ENCODE peak calls at places on chromosomes 2 and 18, in five cellular contexts. A, T, E, P and O are unnamed samples.

GRCh38 chr2:42360493-42360889 is 526 bp downstream of the COX7A2L start:
- DNase-seq in P (no peak), T (no peak), A (no peak), E (no peak), O (no peak)

GRCh38 chr2:171509945-171510731 is 12.1 kb upstream of the CYBRD1 start:
- DNase-seq in P (no peak), E (no peak), T (no peak), A (no peak), O (no peak)

GRCh38 chr2:180513389-180513788 is 467.0 kb upstream of the UBE2E3 start:
- DNase-seq in P (no peak), A (no peak), E (no peak), T (no peak), O (no peak)

GRCh38 chr18:37435150-37435872 is 130.3 kb downstream of the CELF4 start:
- DNase-seq in T (no peak), A (no peak), P (no peak), E (no peak), O (no peak)

GRCh38 chr18:70332694-70333093 is 43.8 kb downstream of the SOCS6 start:
- DNase-seq in P (no peak), E (no peak), A (no peak), T (no peak), O (no peak)

GRCh38 chr2:134232868-134233732 is 20.8 kb upstream of the MGAT5 start:
- DNase-seq in T (no peak), P (no peak), E (no peak), A (no peak), O (no peak)

GRCh38 chr2:198017068-198017467 is 212.7 kb downstream of the PLCL1 start:
- DNase-seq in P (no peak), T (no peak), A (no peak), E (no peak), O (no peak)

GRCh38 chr2:15279181-15279876 is 281.8 kb downstream of the NBAS start:
- DNase-seq in A (no peak), E (no peak), P (no peak), T (no peak), O (no peak)

GRCh38 chr2:55887906-55888625 is 35.5 kb downstream of the EFEMP1 start:
- DNase-seq in E (no peak), T (no peak), A (no peak), P (peak; percentile 63), O (no peak)

GRCh38 chr2:208847651-208848050 is 441.1 kb downstream of the PTH2R start:
- DNase-seq in A (no peak), E (no peak), T (no peak), P (no peak), O (no peak)

GRCh38 chr2:203869610-203870042 is 2.1 kb downstream of the CTLA4 start:
- DNase-seq in T (no peak), E (no peak), P (no peak), A (no peak), O (no peak)

GRCh38 chr18:74399225-74399887 is 57.8 kb downstream of the DIPK1C start:
- DNase-seq in A (no peak), P (no peak), E (no peak), T (no peak), O (no peak)

GRCh38 chr2:157746234-157746950 is 117.7 kb upstream of the ACVR1C start:
- DNase-seq in E (no peak), T (no peak), P (no peak), A (no peak), O (no peak)

GRCh38 chr2:98180456-98180855 is 93.5 kb downstream of the VWA3B start:
- DNase-seq in E (no peak), A (no peak), P (no peak), T (no peak), O (no peak)

GRCh38 chr2:188381614-188382013 is 89.9 kb downstream of the GULP1 start:
- DNase-seq in P (no peak), T (no peak), E (no peak), A (no peak), O (no peak)

GRCh38 chr2:152415231-152415642 is 80.3 kb downstream of the FMNL2 start:
- DNase-seq in P (no peak), E (no peak), T (no peak), A (no peak), O (no peak)

GRCh38 chr18:8834837-8835236 is 129.5 kb downstream of the MTCL1 start:
- DNase-seq in T (no peak), P (peak; percentile 49), A (no peak), E (no peak), O (no peak)

GRCh38 chr18:48137354-48138208 is 207.1 kb upstream of the SMAD2 start:
- DNase-seq in T (no peak), E (no peak), P (no peak), A (peak; percentile 41), O (no peak)

GRCh38 chr2:79630060-79630459 is 117.2 kb downstream of the CTNNA2 start:
- DNase-seq in E (no peak), A (no peak), P (peak; percentile 3), T (no peak), O (no peak)

GRCh38 chr18:59144483-59144882 is 4.8 kb downstream of the SEC11C start:
- DNase-seq in P (no peak), T (no peak), A (no peak), E (no peak), O (no peak)

GRCh38 chr2:30266051-30266621 is 34.8 kb downstream of the LBH start:
- DNase-seq in E (no peak), T (no peak), P (no peak), A (peak; percentile 90), O (no peak)

GRCh38 chr18:46324087-46324486 is 219.9 kb downstream of the HAUS1 start:
- DNase-seq in T (no peak), E (no peak), A (no peak), P (no peak), O (no peak)

GRCh38 chr2:17539993-17540812 is at the start of gene VSNL1:
- DNase-seq in A (peak; percentile 67), T (peak; percentile 80), P (peak; percentile 99), E (peak; percentile 97), O (peak; percentile 84)

GRCh38 chr2:112799291-112799975 is 15.1 kb upstream of the IL1A start:
- DNase-seq in T (no peak), P (no peak), A (no peak), E (no peak), O (no peak)

GRCh38 chr18:13612111-13612997 is 114.0 kb downstream of the FAM210A start:
- DNase-seq in T (no peak), P (no peak), E (no peak), A (peak; percentile 88), O (peak; percentile 57)

GRCh38 chr2:18412980-18413793 is 147.3 kb downstream of the RDH14 start:
- DNase-seq in P (no peak), E (no peak), T (no peak), A (no peak), O (no peak)

GRCh38 chr2:187008111-187008510 is 159.1 kb upstream of the ZSWIM2 start:
- DNase-seq in T (no peak), A (no peak), P (no peak), E (no peak), O (no peak)

GRCh38 chr2:94861308-94862152 is 9.7 kb upstream of the TEKT4 start:
- DNase-seq in P (no peak), T (peak; percentile 58), E (peak; percentile 67), A (peak; percentile 68), O (peak; percentile 48)

GRCh38 chr2:20567159-20567925 is 83.6 kb downstream of the HS1BP3 start:
- DNase-seq in E (no peak), T (peak; percentile 32), P (no peak), A (no peak), O (no peak)

GRCh38 chr2:178327516-178327915 is 123.5 kb downstream of the PRKRA start:
- DNase-seq in E (no peak), A (no peak), P (no peak), T (no peak), O (no peak)

GRCh38 chr18:22695674-22696073 is 237.5 kb upstream of the RBBP8 start:
- DNase-seq in T (no peak), A (no peak), P (no peak), E (no peak), O (no peak)
- H3K27ac ChIP-seq in T (no peak overlapping the region), A (no peak overlapping the region), P (no peak overlapping the region), E (no peak overlapping the region), O (no peak overlapping the region)

GRCh38 chr18:9924371-9924943 is 10.6 kb downstream of the VAPA start:
- DNase-seq in E (no peak), A (no peak), P (no peak), T (no peak), O (no peak)
- H3K4me1 ChIP-seq in E (peaks cover 34% of the 10 kb centered on the region), A (peaks cover 100% of the 10 kb centered on the region), P (peaks cover 72% of the 10 kb centered on the region), T (peaks cover 82% of the 10 kb centered on the region), O (peaks cover 98% of the 10 kb centered on the region)

GRCh38 chr2:3413642-3414041 is 34.1 kb downstream of the TRAPPC12 start:
- DNase-seq in T (no peak), P (peak; percentile 19), A (no peak), E (no peak), O (no peak)
- H3K27ac ChIP-seq in T (no peak overlapping the region), P (no peak overlapping the region), A (no peak overlapping the region), E (no peak overlapping the region), O (no peak overlapping the region)

DNA sequence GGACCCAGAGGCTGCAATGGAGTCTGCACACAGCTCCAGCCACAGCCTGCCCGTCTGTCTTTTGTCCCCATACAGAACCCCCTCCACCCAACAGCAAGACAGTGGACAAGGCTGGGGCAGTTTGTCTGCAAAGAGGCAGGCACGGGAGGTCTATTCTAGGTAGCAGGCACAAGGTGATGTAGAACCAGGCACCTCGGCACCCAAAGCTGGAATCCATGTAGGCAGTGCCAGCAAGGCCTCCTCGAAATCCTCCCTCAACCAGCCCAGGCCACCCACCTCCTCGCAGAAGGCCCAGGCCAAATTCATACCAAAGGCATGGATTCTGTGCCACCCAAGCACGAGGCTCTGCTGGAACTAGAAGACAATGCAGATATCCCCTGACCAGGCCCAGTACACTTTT is 179.2 kb downstream of the TNS1 start:
- DNase-seq in T (no peak), P (no peak), E (peak; percentile 26), A (no peak), O (no peak)
- H3K4me1 ChIP-seq in T (peaks cover 47% of the 10 kb centered on the region), P (no peaks in the 10 kb centered on the region), E (peaks cover 8% of the 10 kb centered on the region), A (peaks cover 63% of the 10 kb centered on the region), O (peaks cover 86% of the 10 kb centered on the region)

GRCh38 chr2:9189901-9190300 is 16.7 kb upstream of the ASAP2 start:
- DNase-seq in T (no peak), A (no peak), P (no peak), E (no peak), O (no peak)
- H3K27ac ChIP-seq in T (no peak overlapping the region), A (no peak overlapping the region), P (no peak overlapping the region), E (no peak overlapping the region), O (peak overlapping the region; percentile 25)